ENCODE peak calls at places on chromosomes 2 and 18, in six cellular contexts. T, I, B, E, H and M are unnamed samples.

GRCh38 chr18:52009958-52010357 is 330.0 kb upstream of the DCC start:
- DNase-seq in B (no peak), T (no peak), I (no peak), H (peak), E (no peak), M (no peak)

GRCh38 chr2:3488768-3489448 is 30.4 kb downstream of the ADI1 start:
- DNase-seq in H (no peak), T (no peak), I (no peak), B (no peak), E (peak), M (no peak)

GRCh38 chr2:220373878-220374277 is 746.4 kb downstream of the SLC4A3 start:
- DNase-seq in T (peak), I (no peak), B (no peak), H (no peak), E (no peak), M (no peak)

GRCh38 chr2:190947139-190947538 is 66.5 kb downstream of the GLS start:
- DNase-seq in B (no peak), I (no peak), H (no peak), T (peak), E (peak), M (no peak)

GRCh38 chr2:67974564-67975430 is 88.0 kb downstream of the C1D start:
- DNase-seq in I (no peak), B (peak), T (peak), E (peak), H (no peak), M (no peak)

GRCh38 chr2:149365826-149366583 is 35.6 kb downstream of the LYPD6 start:
- DNase-seq in I (peak), H (no peak), E (peak), B (no peak), T (peak), M (no peak)

GRCh38 chr18:62280058-62280457 is 45.1 kb upstream of the TNFRSF11A start:
- DNase-seq in T (no peak), H (no peak), E (no peak), I (peak), B (no peak), M (no peak)

GRCh38 chr2:78546843-78547242 is 478.7 kb upstream of the REG3G start:
- DNase-seq in I (no peak), B (no peak), H (no peak), T (peak), E (no peak), M (peak)

GRCh38 chr2:95525294-95526035 is 40.9 kb upstream of the TRIM43B start:
- DNase-seq in E (peak), B (no peak), T (no peak), I (peak), H (peak), M (no peak)

GRCh38 chr2:100832885-100833284 is 12.9 kb downstream of the NPAS2 start:
- DNase-seq in B (no peak), I (no peak), E (no peak), H (no peak), T (no peak), M (no peak)

GRCh38 chr2:54471221-54471711 is 15.1 kb downstream of the SPTBN1 start:
- DNase-seq in T (peak), E (peak), H (peak), I (no peak), B (peak), M (no peak)

GRCh38 chr2:226794751-226795171 is 4.9 kb downstream of the IRS1 start:
- DNase-seq in H (no peak), I (no peak), E (peak), B (no peak), T (no peak), M (no peak)

GRCh38 chr18:48408727-48409590 is at the start of gene ZBTB7C:
- DNase-seq in I (peak), E (peak), T (peak), H (no peak), B (no peak), M (peak)

GRCh38 chr2:38959938-38960608 is 70.4 kb downstream of the ARHGEF33 start:
- DNase-seq in I (peak), H (peak), B (no peak), T (no peak), E (peak), M (no peak)

GRCh38 chr2:239186516-239186915 is 214.3 kb downstream of the HDAC4 start:
- DNase-seq in E (no peak), I (no peak), T (no peak), H (no peak), B (no peak), M (no peak)

GRCh38 chr2:175965773-175966172 is 36.3 kb downstream of the LNPK start:
- DNase-seq in T (no peak), E (no peak), I (no peak), H (no peak), B (no peak), M (no peak)

GRCh38 chr2:74253937-74254336 is 55.5 kb downstream of the MTHFD2 start:
- DNase-seq in E (no peak), T (no peak), B (no peak), H (no peak), I (no peak), M (no peak)

GRCh38 chr2:74179063-74179865 is 585 bp upstream of the MOB1A start:
- DNase-seq in T (no peak), B (no peak), H (no peak), E (no peak), I (no peak), M (no peak)